ENCODE peak calls at places on chromosome 9, in nine cellular contexts. X is spleen; S is adrenal gland; Z is stomach; G is H1; A is CD8-positive, alpha-beta memory T cell; K is tibial artery; O is mesendoderm; J is lung. W is an unnamed sample. For H3K4me1, the result is how much of the 10 kb centered on the place peaks cover.

GRCh38 chr9:88722753-88723152 is 187.8 kb downstream of the NXNL2 start:
- DNase-seq in X (no peak), S (no peak), Z (no peak), G (no peak), A (no peak), K (no peak), O (peak), J (no peak), W (no peak)

GRCh38 chr9:7117676-7118561 is 360.1 kb downstream of the KDM4C start:
- DNase-seq in X (no peak), S (no peak), Z (no peak), G (no peak), A (no peak), K (no peak), O (no peak), J (no peak), W (no peak)

GRCh38 chr9:127178646-127179632 is 56.5 kb upstream of the ANGPTL2 start:
- DNase-seq in X (peak), S (peak), Z (peak), G (no peak), A (no peak), K (peak), O (no peak), J (no peak), W (peak)

GRCh38 chr9:120910643-120911042 is 16.0 kb downstream of the TRAF1 start:
- DNase-seq in X (no peak), S (no peak), Z (no peak), G (no peak), A (no peak), K (no peak), O (no peak), J (no peak), W (no peak)

GRCh38 chr9:18457498-18457897 is 16.5 kb upstream of the ADAMTSL1 start:
- DNase-seq in X (no peak), S (no peak), Z (no peak), G (no peak), A (no peak), K (no peak), O (no peak), J (no peak), W (no peak)

GRCh38 chr9:133954862-133955529 is 37.1 kb downstream of the VAV2 start:
- DNase-seq in X (peak), S (no peak), Z (no peak), G (no peak), A (no peak), K (no peak), O (no peak), J (no peak), W (no peak)

GRCh38 chr9:75053869-75054268 is 25.8 kb upstream of the CARNMT1 start:
- DNase-seq in X (no peak), S (no peak), Z (no peak), G (no peak), A (no peak), K (no peak), O (no peak), J (no peak), W (no peak)

GRCh38 chr9:72769546-72769945 is 183.3 kb downstream of the ALDH1A1 start:
- DNase-seq in X (no peak), S (no peak), Z (no peak), G (no peak), A (no peak), K (no peak), O (no peak), J (no peak), W (no peak)

GRCh38 chr9:72338631-72339030 is 26.4 kb downstream of the ZFAND5 start:
- DNase-seq in X (no peak), S (no peak), Z (no peak), G (no peak), A (no peak), K (no peak), O (no peak), J (no peak), W (no peak)

GRCh38 chr9:93143830-93144530 is 9.9 kb upstream of the NINJ1 start:
- DNase-seq in X (peak), S (no peak), Z (no peak), G (no peak), A (peak), K (no peak), O (no peak), J (no peak), W (no peak)

GRCh38 chr9:36798350-36799065 is 225.8 kb downstream of the MELK start:
- DNase-seq in X (no peak), S (no peak), Z (no peak), G (no peak), A (no peak), K (no peak), O (peak), J (no peak), W (no peak)

GRCh38 chr9:73009649-73010288 is 56.9 kb upstream of the ALDH1A1 start:
- DNase-seq in X (no peak), S (no peak), Z (no peak), G (no peak), A (no peak), K (no peak), O (peak), J (no peak), W (no peak)

GRCh38 chr9:30630459-30630858 is 1754.0 kb upstream of the ACO1 start:
- DNase-seq in X (no peak), S (no peak), Z (no peak), G (no peak), A (no peak), K (no peak), O (peak), J (no peak), W (no peak)

GRCh38 chr9:92943062-92943616 is 4.2 kb upstream of the FGD3 start:
- DNase-seq in X (no peak), S (no peak), Z (peak), G (no peak), A (no peak), K (no peak), O (no peak), J (no peak), W (no peak)

GRCh38 chr9:100455470-100455869 is 17.5 kb upstream of the TMEFF1 start:
- DNase-seq in X (no peak), S (no peak), Z (no peak), G (no peak), A (no peak), K (no peak), O (no peak), J (no peak), W (no peak)

GRCh38 chr9:134983506-134984371 is 66.0 kb upstream of the FCN1 start:
- DNase-seq in X (no peak), S (no peak), Z (no peak), G (no peak), A (no peak), K (peak), O (no peak), J (peak), W (no peak)

GRCh38 chr9:76452839-76453238 is 6.1 kb upstream of the GCNT1 start:
- DNase-seq in X (no peak), S (no peak), Z (no peak), G (no peak), A (no peak), K (no peak), O (no peak), J (no peak), W (no peak)

GRCh38 chr9:16458696-16459420 is 411.6 kb downstream of the BNC2 start:
- DNase-seq in X (no peak), S (no peak), Z (no peak), G (no peak), A (no peak), K (no peak), O (no peak), J (no peak), W (no peak)

GRCh38 chr9:101005248-101005647 is 23.3 kb upstream of the PLPPR1 start:
- DNase-seq in X (no peak), S (no peak), Z (no peak), G (no peak), A (no peak), K (no peak), O (no peak), J (no peak), W (no peak)

GRCh38 chr9:109968702-109969450 is 188.9 kb downstream of the PALM2AKAP2 start:
- DNase-seq in X (no peak), S (peak), Z (no peak), G (peak), A (no peak), K (no peak), O (peak), J (no peak), W (no peak)

GRCh38 chr9:90009447-90009846 is 404.6 kb downstream of the GADD45G start:
- DNase-seq in X (peak), S (no peak), Z (no peak), G (no peak), A (no peak), K (peak), O (no peak), J (no peak), W (no peak)

GRCh38 chr9:136627703-136628102 is 35.0 kb upstream of the EGFL7 start:
- DNase-seq in X (peak), S (no peak), Z (no peak), G (peak), A (no peak), K (no peak), O (no peak), J (no peak), W (no peak)

GRCh38 chr9:107019216-107019615 is 156.2 kb downstream of the ZNF462 start:
- DNase-seq in X (no peak), S (no peak), Z (no peak), G (no peak), A (no peak), K (no peak), O (no peak), J (no peak), W (no peak)

GRCh38 chr9:6564370-6564769 is 81.2 kb downstream of the GLDC start:
- DNase-seq in X (no peak), S (no peak), Z (no peak), G (no peak), A (no peak), K (no peak), O (no peak), J (no peak), W (peak)

GRCh38 chr9:109167716-109168115 is 667 bp upstream of the FRRS1L start:
- DNase-seq in X (no peak), S (no peak), Z (no peak), G (no peak), A (no peak), K (no peak), O (no peak), J (no peak), W (no peak)

GRCh38 chr9:126151671-126152050 is 175.0 kb upstream of the MVB12B start:
- DNase-seq in X (peak), S (no peak), Z (peak), G (no peak), A (no peak), K (peak), O (no peak), J (peak), W (peak)

GRCh38 chr9:105062222-105062850 is 134.4 kb upstream of the ABCA1 start:
- DNase-seq in X (no peak), S (no peak), Z (no peak), G (no peak), A (no peak), K (no peak), O (no peak), J (no peak), W (no peak)

GRCh38 chr9:105065119-105066088 is 137.4 kb upstream of the ABCA1 start:
- DNase-seq in X (no peak), S (no peak), Z (peak), G (no peak), A (no peak), K (no peak), O (no peak), J (no peak), W (no peak)

GRCh38 chr9:105063665-105064247 is 135.8 kb upstream of the ABCA1 start:
- DNase-seq in X (no peak), S (peak), Z (no peak), G (no peak), A (no peak), K (peak), O (no peak), J (no peak), W (no peak)

GRCh38 chr9:105066265-105066865 is 138.4 kb upstream of the ABCA1 start:
- DNase-seq in X (peak), S (no peak), Z (no peak), G (no peak), A (no peak), K (peak), O (no peak), J (no peak), W (peak)

GRCh38 chr9:105064248-105065118 is 136.5 kb upstream of the ABCA1 start:
- DNase-seq in X (peak), S (peak), Z (peak), G (no peak), A (no peak), K (peak), O (peak), J (peak), W (peak)
- H3K4me1 ChIP-seq in X (under half), S (under half), Z (under half), G (under half), A (under half), K (under half), O (under half), J (under half), W (under half)

GRCh38 chr9:95494022-95494415 is 22.8 kb downstream of the PTCH1 start:
- DNase-seq in X (peak), S (no peak), Z (no peak), G (no peak), A (peak), K (no peak), O (no peak), J (no peak), W (no peak)
- H3K4me3 ChIP-seq in X (no peak), S (no peak), Z (peak), G (no peak), A (peak), K (no peak), O (no peak), J (no peak), W (no peak)

GRCh38 chr9:114275246-114275994 is 47.5 kb upstream of the ORM1 start:
- DNase-seq in X (peak), S (peak), Z (no peak), G (peak), A (no peak), K (peak), O (no peak), J (no peak), W (no peak)
- H3K4me1 ChIP-seq in X (under half), S (under half), Z (under half), G (under half), A (under half), K (under half), O (under half), J (under half), W (under half)

GRCh38 chr9:68751556-68751955 is 46.5 kb downstream of the PIP5K1B start:
- DNase-seq in X (no peak), S (no peak), Z (no peak), G (no peak), A (no peak), K (no peak), O (no peak), J (no peak), W (no peak)

GRCh38 chr9:68750786-68751185 is 45.7 kb downstream of the PIP5K1B start:
- DNase-seq in X (no peak), S (no peak), Z (no peak), G (no peak), A (no peak), K (no peak), O (peak), J (no peak), W (no peak)

GRCh38 chr9:68755752-68756151 is 50.7 kb downstream of the PIP5K1B start:
- DNase-seq in X (no peak), S (no peak), Z (no peak), G (no peak), A (no peak), K (no peak), O (peak), J (no peak), W (no peak)

GRCh38 chr9:68750179-68750685 is 45.2 kb downstream of the PIP5K1B start:
- DNase-seq in X (no peak), S (no peak), Z (no peak), G (no peak), A (no peak), K (no peak), O (peak), J (no peak), W (no peak)

GRCh38 chr9:68755051-68755450 is 50.0 kb downstream of the PIP5K1B start:
- DNase-seq in X (no peak), S (no peak), Z (no peak), G (no peak), A (no peak), K (no peak), O (no peak), J (no peak), W (no peak)
- H3K4me3 ChIP-seq in X (no peak), S (no peak), Z (no peak), G (no peak), A (no peak), K (no peak), O (no peak), J (no peak), W (no peak)

W was measured in right atrium auricular region.